ENCODE peak calls at places on chromosomes 6 and 20, in eight cellular contexts. E is IMR-90, P is fibroblast of lung, H is K562, O is endothelial cell of umbilical vein, Q is colonic mucosa, V is endodermal cell, I is H9. Z is an unnamed sample.

GRCh38 chr6:120805267-120805666 is 529.0 kb downstream of the TBC1D32 start:
- DNase-seq in I (no peak), O (no peak), P (peak), V (no peak), E (no peak), Q (no peak), H (no peak), Z (no peak)

GRCh38 chr6:166567107-166567506 is 19.4 kb downstream of the RAMACL start:
- DNase-seq in Q (no peak), V (no peak), E (peak), H (no peak), I (no peak), O (peak), P (peak), Z (peak)

GRCh38 chr20:14877616-14878015 is 540.2 kb upstream of the FLRT3 start:
- DNase-seq in V (no peak), Q (no peak), E (no peak), H (no peak), I (no peak), P (no peak), O (no peak), Z (no peak)

GRCh38 chr20:59064214-59064722 is 21.7 kb upstream of the PRELID3B start:
- DNase-seq in I (no peak), O (no peak), H (no peak), E (no peak), Q (no peak), V (no peak), P (no peak), Z (peak)

GRCh38 chr6:40444307-40444706 is 142.9 kb downstream of the LRFN2 start:
- DNase-seq in H (no peak), I (no peak), Q (no peak), E (no peak), O (no peak), V (no peak), P (no peak), Z (no peak)

GRCh38 chr6:122068291-122068769 is 331.1 kb upstream of the HSF2 start:
- DNase-seq in E (no peak), P (no peak), H (no peak), V (no peak), O (no peak), Q (no peak), I (no peak), Z (no peak)

GRCh38 chr6:115932481-115932880 is 128.2 kb downstream of the FRK start:
- DNase-seq in H (no peak), P (peak), E (no peak), I (no peak), O (no peak), V (no peak), Q (no peak), Z (peak)

GRCh38 chr6:22222469-22222868 is 74.4 kb downstream of the PRL start:
- DNase-seq in E (no peak), Q (no peak), I (peak), O (no peak), P (no peak), H (no peak), V (peak), Z (no peak)

GRCh38 chr20:25020901-25021301 is 28.4 kb upstream of the APMAP start:
- DNase-seq in E (no peak), H (no peak), O (no peak), P (no peak), Q (no peak), V (no peak), I (no peak), Z (no peak)

GRCh38 chr6:26421259-26422144 is 18.8 kb upstream of the BTN3A3 start:
- DNase-seq in H (peak), E (peak), O (peak), P (peak), Q (peak), I (peak), V (peak), Z (peak)

GRCh38 chr6:62009445-62009844 is 276.6 kb downstream of the KHDRBS2 start:
- DNase-seq in I (no peak), E (no peak), P (no peak), H (no peak), V (no peak), O (no peak), Q (no peak), Z (no peak)

GRCh38 chr6:167968091-167968490 is 29.4 kb upstream of the KIF25 start:
- DNase-seq in I (peak), V (peak), Q (peak), P (no peak), H (peak), E (no peak), O (no peak), Z (no peak)

GRCh38 chr20:36591854-36592641 is 13.5 kb upstream of the RAB5IF start:
- DNase-seq in P (peak), I (peak), O (no peak), Q (no peak), E (peak), H (peak), V (peak), Z (peak)

GRCh38 chr6:1232578-1232977 is 79.3 kb upstream of the FOXQ1 start:
- DNase-seq in E (no peak), H (no peak), Q (no peak), V (no peak), I (no peak), O (no peak), P (no peak), Z (no peak)

GRCh38 chr6:99119109-99120031 is 171.6 kb upstream of the FBXL4 start:
- DNase-seq in P (peak), O (peak), Q (peak), I (peak), E (peak), H (peak), V (peak), Z (peak)

GRCh38 chr6:107237992-107238660 is 122.8 kb upstream of the BEND3 start:
- DNase-seq in Q (no peak), E (peak), V (no peak), O (peak), P (no peak), I (no peak), H (no peak), Z (peak)

GRCh38 chr6:81575446-81575845 is 177.0 kb downstream of the TENT5A start:
- DNase-seq in H (no peak), O (no peak), Q (no peak), V (no peak), P (peak), I (no peak), E (peak), Z (no peak)

GRCh38 chr6:145733770-145734169 is 1.6 kb downstream of the EPM2A start:
- DNase-seq in Q (no peak), I (no peak), P (no peak), O (no peak), V (no peak), E (peak), H (no peak), Z (no peak)

GRCh38 chr6:142537612-142538478 is 236.0 kb downstream of the ADGRG6 start:
- DNase-seq in E (peak), H (peak), V (peak), I (peak), O (peak), P (peak), Q (no peak), Z (peak)

GRCh38 chr6:32882879-32883250 is 28.9 kb downstream of the PSMB9 start:
- DNase-seq in I (no peak), Q (no peak), H (no peak), O (no peak), P (peak), V (no peak), E (peak), Z (peak)

GRCh38 chr20:46022411-46023147 is 6.4 kb upstream of the SLC12A5 start:
- DNase-seq in E (peak), V (peak), I (peak), O (no peak), Q (peak), H (peak), P (no peak), Z (peak)

GRCh38 chr6:33160728-33161323 is 31.4 kb downstream of the COL11A2 start:
- DNase-seq in P (peak), E (peak), I (peak), H (peak), V (peak), Q (peak), O (peak), Z (peak)

GRCh38 chr6:140854363-140854762 is 1278.4 kb upstream of the GJE1 start:
- DNase-seq in H (no peak), V (no peak), Q (no peak), E (no peak), O (no peak), P (no peak), I (no peak), Z (no peak)

GRCh38 chr20:52895662-52896061 is 76.5 kb upstream of the TSHZ2 start:
- DNase-seq in I (no peak), V (no peak), E (no peak), H (no peak), O (no peak), Q (no peak), P (peak), Z (peak)

DNA sequence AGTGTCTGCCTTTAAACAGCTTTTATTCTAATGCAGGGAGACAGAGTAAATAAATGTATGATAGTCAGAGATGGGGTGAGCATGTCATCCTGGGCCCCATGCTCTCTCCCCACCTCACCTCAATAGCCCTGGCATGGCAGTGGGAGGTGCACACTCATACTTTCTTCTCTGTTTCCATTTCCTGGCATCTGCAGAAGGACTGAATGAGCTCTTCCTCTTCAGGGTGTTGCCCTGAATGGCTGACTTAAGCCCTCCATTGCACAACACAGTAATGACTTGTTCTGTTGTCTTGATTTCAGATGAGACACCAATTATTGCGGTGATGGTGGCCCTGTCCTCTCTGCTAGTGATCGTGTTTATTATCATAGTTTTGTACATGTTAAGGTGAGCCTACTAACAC is 57.0 kb upstream of the GNRH2 start:
- DNase-seq in I (no peak), P (peak), O (no peak), Q (no peak), E (peak), V (no peak), H (no peak), Z (peak)
- H3K27ac ChIP-seq in I (no peak), P (no peak), O (no peak), Q (no peak), E (no peak), V (no peak), H (no peak), Z (peak)

GRCh38 chr20:8019178-8019997 is at the start of gene TMX4:
- DNase-seq in I (peak), P (peak), O (peak), H (peak), Q (peak), V (peak), E (peak), Z (peak)
- TF ChIP-seq CTCF in I (peak), P (no peak), O (peak), H (peak), Q (peak), V (peak), E (peak), Z (peak)

DNA sequence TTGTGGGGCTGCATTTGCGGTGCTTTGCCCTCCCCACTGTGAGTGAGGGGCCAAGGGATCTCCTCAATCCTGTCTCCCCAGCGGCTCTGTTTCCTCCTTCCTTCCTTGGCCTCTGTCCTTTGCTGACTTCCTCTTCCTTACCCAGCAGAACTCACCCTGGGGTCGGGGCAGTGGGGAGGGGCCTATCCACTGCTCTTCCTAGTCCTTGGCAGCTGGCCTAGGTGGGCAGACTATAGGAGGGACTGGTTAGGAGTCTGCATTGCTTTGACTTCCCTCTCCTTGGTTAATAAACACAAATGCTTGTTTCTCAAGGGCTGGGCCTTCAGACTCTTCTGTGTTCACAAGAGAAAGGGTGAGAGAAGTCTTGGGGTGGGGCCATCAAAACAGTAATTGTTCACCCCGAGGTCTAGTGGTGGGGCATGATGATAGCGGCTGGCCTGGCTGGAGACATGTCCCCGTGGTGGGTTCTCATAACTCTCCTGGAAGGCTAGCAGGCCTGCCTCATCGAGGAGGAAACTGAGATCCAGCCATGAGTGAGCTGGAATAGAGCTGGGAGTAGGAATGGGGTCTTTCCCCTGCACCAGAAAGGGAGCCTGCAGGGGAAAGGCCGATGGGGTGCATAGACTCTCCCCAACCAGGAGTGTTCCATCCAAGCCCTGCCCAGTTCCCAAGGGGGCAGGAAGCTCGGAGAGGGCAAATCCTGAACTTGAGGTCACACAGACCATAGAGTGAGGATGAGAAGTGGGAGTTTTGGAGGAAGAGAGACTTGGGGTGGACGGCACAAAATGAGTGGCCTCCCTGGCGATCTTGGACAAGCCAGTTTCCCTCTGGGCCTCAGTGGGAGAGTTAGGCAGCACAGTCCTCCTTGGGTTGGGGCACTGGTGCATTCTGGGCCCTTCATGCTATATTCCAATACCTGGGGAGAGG is 12.7 kb downstream of the FAM110A start:
- DNase-seq in V (no peak), P (no peak), I (no peak), O (no peak), H (no peak), Q (no peak), E (no peak), Z (no peak)
- H3K9ac ChIP-seq in V (no peak), P (no peak), I (no peak), O (no peak), H (peak), Q (no peak), E (no peak), Z (no peak)

GRCh38 chr6:163263196-163263595 is 151.3 kb upstream of the QKI start:
- DNase-seq in O (no peak), P (no peak), I (no peak), E (no peak), Q (no peak), H (no peak), V (no peak), Z (no peak)
- H3K27ac ChIP-seq in O (no peak), P (no peak), I (no peak), E (no peak), Q (no peak), H (no peak), V (peak), Z (no peak)

GRCh38 chr6:110520992-110521543 is 44.7 kb upstream of the SLC22A16 start:
- DNase-seq in H (no peak), O (no peak), Q (no peak), I (no peak), P (no peak), E (no peak), V (no peak), Z (no peak)

GRCh38 chr6:110517034-110517433 is 40.6 kb upstream of the SLC22A16 start:
- DNase-seq in E (no peak), V (no peak), O (no peak), I (no peak), H (no peak), Q (no peak), P (no peak), Z (no peak)

GRCh38 chr6:110517601-110518280 is 41.3 kb upstream of the SLC22A16 start:
- DNase-seq in O (no peak), Q (no peak), E (no peak), H (no peak), P (peak), I (no peak), V (no peak), Z (no peak)

GRCh38 chr6:110520188-110520956 is 44.0 kb upstream of the SLC22A16 start:
- DNase-seq in I (no peak), H (no peak), E (no peak), O (no peak), V (no peak), P (no peak), Q (no peak), Z (no peak)

GRCh38 chr6:110518281-110518623 is 41.8 kb upstream of the SLC22A16 start:
- DNase-seq in V (no peak), I (no peak), O (no peak), P (peak), H (no peak), Q (no peak), E (peak), Z (no peak)
- TF ChIP-seq CTCF in V (peak), I (peak), O (peak), P (peak), H (peak), Q (no peak), E (peak), Z (peak)

DNA sequence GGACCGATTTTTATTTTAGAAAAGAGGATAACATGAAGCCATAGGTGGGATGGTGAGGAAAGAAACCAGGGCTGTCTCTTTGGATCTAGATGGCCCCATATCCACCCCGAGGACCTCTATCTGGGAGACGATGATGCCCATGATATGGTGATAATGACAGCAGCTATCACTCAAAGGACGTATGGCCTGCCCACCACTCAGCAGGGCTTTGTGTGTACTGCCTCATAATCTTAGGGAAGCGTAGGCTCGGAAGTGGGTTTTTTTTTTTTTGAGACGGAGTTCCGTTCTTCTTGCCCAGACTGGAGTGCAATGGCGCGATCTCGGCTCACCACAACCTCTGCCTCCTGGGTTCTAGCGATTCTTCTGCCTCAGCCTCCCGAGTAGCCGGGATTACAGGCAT is 8.2 kb upstream of the TAF8 start:
- DNase-seq in V (no peak), O (no peak), P (no peak), H (no peak), Q (no peak), E (no peak), I (no peak), Z (no peak)
- H3K9ac ChIP-seq in V (no peak), O (no peak), P (no peak), H (peak), Q (no peak), E (no peak), I (no peak), Z (no peak)

GRCh38 chr6:34174846-34175399 is 29.0 kb upstream of the GRM4 start:
- DNase-seq in I (no peak), P (no peak), H (no peak), E (no peak), O (no peak), V (no peak), Q (no peak), Z (no peak)
- H3K27ac ChIP-seq in I (no peak), P (no peak), H (no peak), E (no peak), O (no peak), V (no peak), Q (no peak), Z (no peak)

DNA sequence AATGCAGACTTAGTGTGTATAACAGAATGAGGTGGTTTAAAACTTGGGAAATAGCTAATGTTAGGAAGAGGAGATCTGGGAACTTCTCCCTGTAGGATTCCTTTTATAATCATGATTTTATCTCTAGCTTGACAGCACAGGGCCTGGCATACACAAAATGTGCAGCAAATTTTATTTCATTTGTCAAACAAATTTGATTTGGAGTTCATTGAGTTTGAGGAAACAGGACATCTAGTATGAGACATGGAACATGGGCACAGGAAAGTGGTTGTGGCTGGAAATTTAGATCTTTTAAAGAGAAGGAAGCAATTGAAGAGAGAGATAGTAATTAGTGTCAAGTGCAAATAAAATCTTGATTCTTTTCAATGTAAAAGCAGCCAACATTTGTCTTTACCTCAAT is 28.4 kb upstream of the OGFRL1 start:
- DNase-seq in Q (no peak), H (no peak), O (no peak), V (no peak), P (no peak), E (no peak), I (no peak), Z (no peak)
- TF ChIP-seq CTCF in Q (no peak), H (no peak), O (no peak), V (no peak), P (no peak), E (no peak), I (no peak), Z (no peak)

GRCh38 chr6:12118604-12119003 is 106.5 kb downstream of the HIVEP1 start:
- DNase-seq in P (no peak), I (no peak), V (no peak), O (no peak), E (no peak), H (no peak), Q (no peak), Z (no peak)
- H3K9ac ChIP-seq in P (no peak), I (no peak), V (no peak), O (no peak), E (no peak), H (no peak), Q (no peak), Z (no peak)

Z was measured in mammary epithelial cell.